ENCODE peak calls at places on chromosomes 6 and 20, in four cellular contexts. B, S, A and Y are unnamed samples.

GRCh38 chr6:38436726-38437465 is 202.8 kb downstream of the BTBD9 start:
- DNase-seq in B (no peak), S (no peak), A (peak), Y (no peak)

GRCh38 chr20:45993197-45993951 is 15.3 kb upstream of the MMP9 start:
- DNase-seq in B (no peak), S (no peak), A (peak), Y (no peak)

GRCh38 chr6:86107985-86108384 is 465.3 kb upstream of the SYNCRIP start:
- DNase-seq in B (no peak), S (no peak), A (no peak), Y (no peak)

GRCh38 chr6:164640946-164641345 is 668.5 kb downstream of the C6orf118 start:
- DNase-seq in B (no peak), S (no peak), A (no peak), Y (no peak)

GRCh38 chr6:81450180-81450579 is 302.3 kb downstream of the TENT5A start:
- DNase-seq in B (no peak), S (no peak), A (no peak), Y (no peak)

GRCh38 chr6:72363844-72364740 is 257.8 kb upstream of the KCNQ5 start:
- DNase-seq in B (no peak), S (no peak), A (peak), Y (no peak)

GRCh38 chr6:33678932-33679478 is 32.5 kb downstream of the UQCC2 start:
- DNase-seq in B (no peak), S (no peak), A (no peak), Y (no peak)

GRCh38 chr6:20600831-20601230 is 66.6 kb downstream of the CDKAL1 start:
- DNase-seq in B (no peak), S (no peak), A (peak), Y (no peak)

GRCh38 chr6:47379328-47379727 is 69.6 kb upstream of the TNFRSF21 start:
- DNase-seq in B (no peak), S (no peak), A (peak), Y (no peak)

GRCh38 chr6:56488281-56488680 is 154.4 kb downstream of the DST start:
- DNase-seq in B (no peak), S (no peak), A (no peak), Y (no peak)

GRCh38 chr6:43205849-43206248 is 23.4 kb downstream of the DNPH1 start:
- DNase-seq in B (peak), S (no peak), A (no peak), Y (no peak)

GRCh38 chr6:133198725-133199124 is 42.4 kb upstream of the EYA4 start:
- DNase-seq in B (no peak), S (no peak), A (peak), Y (no peak)

GRCh38 chr20:43545837-43546578 is 12.8 kb upstream of the SGK2 start:
- DNase-seq in B (no peak), S (no peak), A (no peak), Y (no peak)

GRCh38 chr20:56427797-56428196 is 15.7 kb downstream of the CASS4 start:
- DNase-seq in B (no peak), S (no peak), A (no peak), Y (no peak)
- TF ChIP-seq CTCF in B (no peak), S (no peak), A (no peak), Y (no peak)

DNA sequence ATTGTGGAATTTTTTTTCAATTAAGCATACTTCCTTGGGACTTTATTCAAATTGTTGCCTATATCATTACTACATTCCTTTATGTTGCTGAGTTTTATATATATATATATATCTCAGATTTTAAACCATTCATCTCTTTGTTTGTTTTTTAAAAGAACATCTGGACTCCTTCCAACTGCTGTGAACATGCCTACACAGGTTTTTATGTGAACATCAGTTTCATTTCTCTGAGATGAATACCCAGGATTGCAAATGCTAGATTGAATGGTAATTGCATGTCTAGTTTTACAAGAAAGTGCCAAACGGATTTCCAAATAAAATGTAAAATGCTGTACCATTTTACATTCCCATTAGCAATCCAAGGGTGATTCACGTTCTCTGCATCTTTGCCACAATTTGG is 1289.3 kb downstream of the HACE1 start:
- DNase-seq in B (no peak), S (no peak), A (peak), Y (no peak)
- TF ChIP-seq CTCF in B (no peak), S (no peak), A (no peak), Y (no peak)

DNA sequence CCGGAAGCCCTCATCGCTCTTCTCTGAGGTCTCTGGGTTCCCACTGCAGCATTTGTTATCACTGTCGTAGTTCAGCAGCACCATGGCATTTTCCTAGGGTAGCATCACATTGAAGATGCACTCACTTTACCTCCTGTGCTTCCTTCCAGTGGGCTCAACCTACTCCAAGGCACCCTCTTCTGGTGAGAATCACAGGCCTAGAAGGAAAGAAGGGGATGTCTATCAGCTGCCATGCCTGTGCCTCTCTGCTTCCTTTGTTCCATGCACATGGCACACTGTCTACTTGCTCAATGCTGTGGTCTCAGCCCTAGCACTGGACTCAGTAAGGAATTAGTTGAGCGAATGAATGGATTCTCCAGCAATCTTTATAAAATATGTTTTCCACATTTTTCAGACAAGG is 22.6 kb downstream of the CST4 start:
- DNase-seq in B (no peak), S (no peak), A (no peak), Y (no peak)
- TF ChIP-seq CTCF in B (no peak), S (no peak), A (no peak), Y (no peak)

GRCh38 chr6:82970853-82971252 is 94.8 kb downstream of the UBE3D start:
- DNase-seq in B (no peak), S (no peak), A (no peak), Y (no peak)

GRCh38 chr6:82968708-82969107 is 96.9 kb downstream of the UBE3D start:
- DNase-seq in B (no peak), S (no peak), A (no peak), Y (no peak)

GRCh38 chr6:82976179-82976578 is 89.5 kb downstream of the UBE3D start:
- DNase-seq in B (no peak), S (no peak), A (no peak), Y (no peak)

GRCh38 chr6:82971877-82972460 is 93.7 kb downstream of the UBE3D start:
- DNase-seq in B (no peak), S (no peak), A (no peak), Y (no peak)
- TF ChIP-seq CTCF in B (no peak), S (no peak), A (no peak), Y (no peak)

GRCh38 chr6:31943742-31944141 is 2.2 kb upstream of the CFB start:
- DNase-seq in B (no peak), S (no peak), A (no peak), Y (no peak)

GRCh38 chr6:31935829-31936228 is 8.3 kb downstream of the C2 start:
- DNase-seq in B (no peak), S (no peak), A (no peak), Y (no peak)

GRCh38 chr6:31945507-31946369 is at the start of gene CFB:
- DNase-seq in B (peak), S (no peak), A (peak), Y (no peak)

GRCh38 chr6:31945154-31945506 is 765 bp upstream of the CFB start:
- DNase-seq in B (no peak), S (no peak), A (no peak), Y (no peak)

GRCh38 chr6:31940256-31940664 is 5.6 kb upstream of the CFB start:
- DNase-seq in B (no peak), S (no peak), A (peak), Y (no peak)
- TF ChIP-seq CTCF in B (no peak), S (no peak), A (no peak), Y (no peak)

GRCh38 chr6:125746731-125747588 is 2.5 kb upstream of the HEY2 start:
- DNase-seq in B (peak), S (peak), A (peak), Y (peak)
- TF ChIP-seq CTCF in B (no peak), S (no peak), A (no peak), Y (no peak)